ENCODE peak calls at places on chromosomes 11 and 22, in four cellular contexts. H, U, B and C are unnamed samples.
A peak's percentile ranks its signal among the peaks of the same experiment; 100 is the strongest.

GRCh38 chr11:8403310-8403709 is 139.6 kb upstream of the LMO1 start:
- DNase-seq in H (peak; percentile 20), U (peak; percentile 13), B (no peak), C (no peak)

GRCh38 chr11:93481696-93482095 is 61.5 kb downstream of the SMCO4 start:
- DNase-seq in H (no peak), U (no peak), B (no peak), C (peak; percentile 46)

GRCh38 chr11:130315354-130315970 is 745 bp upstream of the ZBTB44 start:
- DNase-seq in H (no peak), U (no peak), B (peak; percentile 75), C (peak; percentile 76)

GRCh38 chr11:2825261-2825885 is 60.2 kb downstream of the CDKN1C start:
- DNase-seq in H (peak; percentile 74), U (peak; percentile 89), B (no peak), C (no peak)

GRCh38 chr22:28793976-28794584 is 6.3 kb downstream of the XBP1 start:
- DNase-seq in H (no peak), U (no peak), B (no peak), C (no peak)

GRCh38 chr11:71572811-71573210 is 7.4 kb downstream of the KRTAP5-10 start:
- DNase-seq in H (no peak), U (no peak), B (no peak), C (no peak)

GRCh38 chr11:4936745-4937144 is 10.7 kb downstream of the OR51A4 start:
- DNase-seq in H (no peak), U (no peak), B (no peak), C (no peak)

GRCh38 chr22:29258407-29259252 is 9.2 kb downstream of the RHBDD3 start:
- DNase-seq in H (no peak), U (no peak), B (peak; percentile 17), C (no peak)

GRCh38 chr11:67409261-67409666 is 5.4 kb downstream of the TBC1D10C start:
- DNase-seq in H (no peak), U (no peak), B (peak; percentile 75), C (peak; percentile 83)

GRCh38 chr11:23021287-23021863 is 161.1 kb upstream of the CCDC179 start:
- DNase-seq in H (peak; percentile 51), U (peak; percentile 18), B (peak; percentile 43), C (peak; percentile 30)

GRCh38 chr11:129455756-129456436 is 80.2 kb downstream of the BARX2 start:
- DNase-seq in H (no peak), U (peak; percentile 4), B (no peak), C (no peak)

DNA sequence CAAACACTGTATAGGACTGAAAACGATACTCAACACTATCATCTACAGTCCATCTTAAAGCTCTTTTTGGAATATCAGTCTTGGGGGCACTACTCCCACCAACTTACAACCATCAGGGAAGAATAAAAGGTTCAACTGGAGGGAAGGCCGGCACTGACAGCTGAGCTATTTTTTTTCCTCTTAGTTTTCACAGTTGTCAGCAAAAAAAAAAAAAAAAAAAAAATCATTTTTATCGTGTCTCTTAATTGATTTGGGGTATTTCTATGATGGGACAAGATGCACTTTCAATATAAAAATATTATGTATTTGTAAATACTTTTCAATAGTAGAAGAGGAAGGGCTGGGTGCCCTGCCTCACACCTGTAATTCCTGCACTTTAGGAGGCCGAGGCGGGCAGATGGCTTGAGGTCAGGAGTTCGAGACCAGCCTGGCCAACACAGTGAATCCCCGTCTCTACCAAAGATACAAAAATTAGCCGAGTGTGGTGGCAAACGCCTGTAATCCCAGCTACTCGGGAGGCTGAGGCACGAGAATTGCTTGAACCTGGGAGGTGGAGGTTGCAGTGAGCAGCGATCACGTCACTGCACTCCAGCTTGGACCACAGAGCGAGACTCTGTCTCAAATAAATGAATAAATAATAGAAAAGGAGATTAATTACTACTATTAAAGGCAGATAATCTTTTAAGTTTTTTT is 1.5 kb downstream of the KIF18A start:
- DNase-seq in H (no peak), U (no peak), B (no peak), C (no peak)
- TF ChIP-seq CTCF in H (no peak), U (no peak), B (no peak), C (no peak)

GRCh38 chr11:44430140-44430539 is 120.2 kb upstream of the ALX4 start:
- DNase-seq in H (no peak), U (no peak), B (no peak), C (no peak)

GRCh38 chr11:44424841-44425240 is 114.9 kb upstream of the ALX4 start:
- DNase-seq in H (no peak), U (no peak), B (no peak), C (no peak)

GRCh38 chr11:44426119-44426518 is 116.2 kb upstream of the ALX4 start:
- DNase-seq in H (no peak), U (no peak), B (no peak), C (no peak)

GRCh38 chr11:44426958-44427357 is 117.0 kb upstream of the ALX4 start:
- DNase-seq in H (no peak), U (no peak), B (no peak), C (no peak)

GRCh38 chr11:44427432-44427831 is 117.5 kb upstream of the ALX4 start:
- DNase-seq in H (no peak), U (no peak), B (no peak), C (no peak)
- TF ChIP-seq CTCF in H (no peak), U (peak; percentile 24), B (peak; percentile 12), C (peak; percentile 24)

GRCh38 chr11:40062616-40063015 is 1396.8 kb downstream of the LRRC4C start:
- DNase-seq in H (no peak), U (no peak), B (no peak), C (no peak)
- TF ChIP-seq CTCF in H (no peak), U (no peak), B (no peak), C (no peak)

DNA sequence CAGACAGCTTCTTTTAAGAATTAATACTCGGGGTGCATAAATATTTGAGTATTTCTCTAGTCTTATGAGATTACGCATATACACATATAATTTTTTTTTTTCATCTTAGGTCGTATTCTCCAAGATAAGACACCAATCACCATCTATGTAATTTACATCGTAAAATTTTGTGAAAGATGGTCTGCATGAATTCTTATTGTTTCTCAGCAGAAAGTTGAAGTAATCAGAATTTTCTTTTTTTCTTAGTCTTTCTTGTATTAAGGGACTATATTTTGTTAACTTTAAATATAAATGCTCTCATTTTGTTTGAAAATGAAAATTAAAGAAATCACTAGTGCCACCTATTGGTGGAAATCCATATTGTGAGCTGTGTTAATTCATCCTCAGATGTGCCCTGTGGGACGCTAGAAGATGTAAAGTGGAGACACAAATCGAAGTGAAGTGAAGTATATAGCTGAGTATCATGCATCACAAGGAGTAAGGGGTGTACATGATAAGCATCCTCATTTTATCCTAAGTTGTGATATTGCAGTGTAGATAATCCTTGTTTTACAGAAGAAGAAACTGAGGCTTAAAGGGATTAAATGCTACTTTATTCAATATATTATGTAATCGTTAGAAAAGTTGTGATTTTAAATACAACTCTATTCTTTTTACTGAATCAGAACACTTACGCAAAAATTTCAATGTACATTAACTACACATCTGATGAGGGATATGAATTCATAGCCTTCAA is 2084.3 kb downstream of the LRRC4C start:
- DNase-seq in H (peak; percentile 2), U (peak; percentile 14), B (peak; percentile 14), C (no peak)
- TF ChIP-seq CTCF in H (peak; percentile 27), U (peak; percentile 27), B (peak; percentile 54), C (peak; percentile 30)

GRCh38 chr11:108197351-108197750 is 25.1 kb downstream of the NPAT start:
- DNase-seq in H (no peak), U (no peak), B (no peak), C (no peak)

GRCh38 chr11:108198833-108199232 is 23.6 kb downstream of the NPAT start:
- DNase-seq in H (no peak), U (no peak), B (no peak), C (no peak)

GRCh38 chr11:108203075-108203474 is 19.4 kb downstream of the NPAT start:
- DNase-seq in H (no peak), U (no peak), B (no peak), C (no peak)

GRCh38 chr11:108196901-108197300 is 25.5 kb downstream of the NPAT start:
- DNase-seq in H (no peak), U (no peak), B (peak; percentile 43), C (peak; percentile 53)

DNA sequence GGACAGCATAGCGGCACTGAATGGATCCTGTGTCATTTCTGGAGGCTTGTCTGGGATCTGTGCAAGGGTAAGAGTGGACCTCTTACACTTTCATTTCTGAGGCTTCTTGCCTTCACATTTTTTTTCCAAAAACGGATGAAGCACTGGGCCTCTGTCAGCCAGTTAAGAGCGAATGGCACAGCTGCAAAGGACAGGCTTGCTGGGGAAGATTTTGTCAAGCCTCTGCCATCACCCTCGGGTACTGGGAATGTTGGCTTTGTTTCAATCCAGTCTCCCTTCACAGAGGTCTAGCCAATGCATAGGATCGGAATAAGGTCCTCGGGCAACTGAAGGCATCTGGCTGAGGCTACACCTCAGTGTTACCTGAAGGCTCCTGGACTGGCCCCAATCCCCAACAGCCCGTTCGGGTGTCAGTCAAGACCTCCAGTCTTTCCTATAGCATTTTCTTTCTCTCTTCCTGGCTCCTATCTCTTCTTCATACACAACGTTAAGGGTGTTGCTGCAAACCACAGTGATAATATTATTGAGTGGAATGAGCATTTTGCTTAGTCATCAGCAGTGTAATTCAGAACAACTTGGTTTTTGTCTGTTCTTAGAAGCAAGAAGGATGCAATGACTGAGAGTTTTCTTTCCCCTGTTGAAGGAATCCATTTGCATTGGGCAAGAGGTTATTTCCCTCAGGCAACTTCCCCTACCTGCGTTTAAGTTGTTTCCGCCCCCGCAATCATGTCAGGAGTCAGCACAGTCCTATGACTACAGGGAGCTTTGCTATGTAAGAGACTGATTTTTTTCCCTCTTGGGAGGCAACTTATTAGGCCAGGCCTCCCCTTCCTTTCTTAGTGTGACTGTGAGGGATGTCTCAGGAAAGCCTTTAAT is 22.8 kb downstream of the NPAT start:
- DNase-seq in H (peak; percentile 68), U (peak; percentile 79), B (peak; percentile 82), C (peak; percentile 83)
- TF ChIP-seq CTCF in H (no peak), U (no peak), B (no peak), C (no peak)